ENCODE peak calls at places on chromosome 10, in eight cellular contexts. One of them, this sample, is unnamed.

GRCh38 chr10:20596911-20597310 is 300.2 kb downstream of the NEBL start:
- DNase-seq in RWPE2: no peak
- DNase-seq in tibial artery: no peak
- DNase-seq in adrenal gland: no peak
- DNase-seq in BJ: no peak
- DNase-seq in PC-9: no peak
- DNase-seq in BE2C: no peak
- DNase-seq in prostate gland: no peak
- DNase-seq in this sample: no peak

GRCh38 chr10:15245530-15245929 is 77.0 kb upstream of the NMT2 start:
- DNase-seq in BJ: no peak
- DNase-seq in RWPE2: no peak
- DNase-seq in prostate gland: no peak
- DNase-seq in tibial artery: no peak
- DNase-seq in PC-9: no peak
- DNase-seq in BE2C: peak; percentile 16
- DNase-seq in adrenal gland: no peak
- DNase-seq in this sample: no peak

GRCh38 chr10:128952856-128953255 is 514.2 kb upstream of the MGMT start:
- DNase-seq in BE2C: no peak
- DNase-seq in BJ: no peak
- DNase-seq in adrenal gland: no peak
- DNase-seq in RWPE2: no peak
- DNase-seq in prostate gland: no peak
- DNase-seq in tibial artery: no peak
- DNase-seq in PC-9: no peak
- DNase-seq in this sample: no peak

GRCh38 chr10:58239561-58240169 is 28.0 kb downstream of the IPMK start:
- DNase-seq in RWPE2: no peak
- DNase-seq in BJ: no peak
- DNase-seq in tibial artery: no peak
- DNase-seq in PC-9: no peak
- DNase-seq in adrenal gland: no peak
- DNase-seq in prostate gland: no peak
- DNase-seq in BE2C: no peak
- DNase-seq in this sample: no peak

GRCh38 chr10:85430991-85431390 is 935.6 kb downstream of the GRID1 start:
- DNase-seq in adrenal gland: no peak
- DNase-seq in BE2C: no peak
- DNase-seq in prostate gland: no peak
- DNase-seq in RWPE2: no peak
- DNase-seq in tibial artery: no peak
- DNase-seq in PC-9: no peak
- DNase-seq in BJ: no peak
- DNase-seq in this sample: no peak

GRCh38 chr10:82814635-82815034 is 939.6 kb downstream of the NRG3 start:
- DNase-seq in tibial artery: no peak
- DNase-seq in prostate gland: no peak
- DNase-seq in adrenal gland: no peak
- DNase-seq in BJ: no peak
- DNase-seq in RWPE2: no peak
- DNase-seq in BE2C: no peak
- DNase-seq in PC-9: no peak
- DNase-seq in this sample: no peak

GRCh38 chr10:104104926-104105325 is 17.0 kb upstream of the SFR1 start:
- DNase-seq in BE2C: no peak
- DNase-seq in BJ: no peak
- DNase-seq in adrenal gland: no peak
- DNase-seq in PC-9: no peak
- DNase-seq in prostate gland: no peak
- DNase-seq in tibial artery: no peak
- DNase-seq in RWPE2: no peak
- DNase-seq in this sample: no peak

GRCh38 chr10:129035052-129035805 is 431.8 kb upstream of the MGMT start:
- DNase-seq in BE2C: no peak
- DNase-seq in prostate gland: no peak
- DNase-seq in tibial artery: no peak
- DNase-seq in BJ: no peak
- DNase-seq in adrenal gland: no peak
- DNase-seq in RWPE2: no peak
- DNase-seq in PC-9: no peak
- DNase-seq in this sample: no peak

GRCh38 chr10:34613491-34613890 is 201.6 kb downstream of the PARD3 start:
- DNase-seq in prostate gland: no peak
- DNase-seq in adrenal gland: no peak
- DNase-seq in RWPE2: no peak
- DNase-seq in BE2C: no peak
- DNase-seq in PC-9: no peak
- DNase-seq in tibial artery: no peak
- DNase-seq in BJ: no peak
- DNase-seq in this sample: no peak

GRCh38 chr10:121880842-121881423 is 46.9 kb downstream of the ATE1 start:
- DNase-seq in BJ: no peak
- DNase-seq in prostate gland: no peak
- DNase-seq in adrenal gland: no peak
- DNase-seq in RWPE2: no peak
- DNase-seq in PC-9: no peak
- DNase-seq in tibial artery: no peak
- DNase-seq in BE2C: no peak
- DNase-seq in this sample: no peak

GRCh38 chr10:75049316-75050285 is 61.9 kb upstream of the SAMD8 start:
- DNase-seq in BE2C: no peak
- DNase-seq in tibial artery: no peak
- DNase-seq in BJ: no peak
- DNase-seq in prostate gland: no peak
- DNase-seq in PC-9: no peak
- DNase-seq in RWPE2: peak; percentile 29
- DNase-seq in adrenal gland: peak; percentile 54
- DNase-seq in this sample: peak; percentile 9

GRCh38 chr10:3119796-3120459 is 52.6 kb downstream of the PFKP start:
- DNase-seq in PC-9: no peak
- DNase-seq in BJ: no peak
- DNase-seq in BE2C: peak; percentile 41
- DNase-seq in RWPE2: no peak
- DNase-seq in tibial artery: no peak
- DNase-seq in adrenal gland: no peak
- DNase-seq in prostate gland: no peak
- DNase-seq in this sample: no peak

GRCh38 chr10:66350622-66351399 is 575.0 kb upstream of the LRRTM3 start:
- DNase-seq in prostate gland: no peak
- DNase-seq in adrenal gland: no peak
- DNase-seq in tibial artery: no peak
- DNase-seq in BE2C: no peak
- DNase-seq in RWPE2: no peak
- DNase-seq in PC-9: no peak
- DNase-seq in BJ: no peak
- DNase-seq in this sample: no peak

GRCh38 chr10:49512121-49512809 is 26.7 kb downstream of the ERCC6 start:
- DNase-seq in adrenal gland: peak; percentile 31
- DNase-seq in tibial artery: no peak
- DNase-seq in prostate gland: peak; percentile 54
- DNase-seq in RWPE2: no peak
- DNase-seq in BJ: no peak
- DNase-seq in PC-9: no peak
- DNase-seq in BE2C: peak; percentile 25
- DNase-seq in this sample: no peak

GRCh38 chr10:132932461-132933307 is 9.7 kb downstream of the CFAP46 start:
- DNase-seq in prostate gland: no peak
- DNase-seq in adrenal gland: no peak
- DNase-seq in BE2C: no peak
- DNase-seq in tibial artery: no peak
- DNase-seq in RWPE2: no peak
- DNase-seq in BJ: no peak
- DNase-seq in PC-9: no peak
- DNase-seq in this sample: no peak

GRCh38 chr10:80529604-80530003 is 8.1 kb upstream of the SH2D4B start:
- DNase-seq in prostate gland: no peak
- DNase-seq in RWPE2: no peak
- DNase-seq in BE2C: no peak
- DNase-seq in tibial artery: no peak
- DNase-seq in BJ: no peak
- DNase-seq in adrenal gland: peak; percentile 37
- DNase-seq in PC-9: no peak
- DNase-seq in this sample: no peak

GRCh38 chr10:32890444-32890843 is 67.6 kb downstream of the ITGB1 start:
- DNase-seq in tibial artery: no peak
- DNase-seq in BE2C: no peak
- DNase-seq in BJ: no peak
- DNase-seq in prostate gland: no peak
- DNase-seq in RWPE2: no peak
- DNase-seq in adrenal gland: no peak
- DNase-seq in PC-9: no peak
- DNase-seq in this sample: no peak

GRCh38 chr10:92699518-92700272 is 9.9 kb downstream of the HHEX start:
- DNase-seq in PC-9: no peak
- DNase-seq in BJ: no peak
- DNase-seq in prostate gland: no peak
- DNase-seq in tibial artery: peak; percentile 35
- DNase-seq in RWPE2: no peak
- DNase-seq in adrenal gland: peak; percentile 76
- DNase-seq in BE2C: peak; percentile 68
- DNase-seq in this sample: no peak

GRCh38 chr10:100656479-100656878 is 88.9 kb upstream of the PAX2 start:
- DNase-seq in RWPE2: no peak
- DNase-seq in PC-9: no peak
- DNase-seq in BJ: no peak
- DNase-seq in tibial artery: no peak
- DNase-seq in BE2C: peak; percentile 73
- DNase-seq in adrenal gland: peak; percentile 58
- DNase-seq in prostate gland: peak; percentile 24
- DNase-seq in this sample: no peak

GRCh38 chr10:131431541-131431940 is 120.0 kb upstream of the TCERG1L start:
- DNase-seq in RWPE2: no peak
- DNase-seq in tibial artery: no peak
- DNase-seq in BJ: no peak
- DNase-seq in BE2C: no peak
- DNase-seq in PC-9: no peak
- DNase-seq in prostate gland: no peak
- DNase-seq in adrenal gland: no peak
- DNase-seq in this sample: no peak

GRCh38 chr10:43427166-43427825 is 9.6 kb upstream of the ZNF487 start:
- DNase-seq in RWPE2: no peak
- DNase-seq in prostate gland: no peak
- DNase-seq in adrenal gland: no peak
- DNase-seq in PC-9: no peak
- DNase-seq in BJ: no peak
- DNase-seq in BE2C: no peak
- DNase-seq in tibial artery: no peak
- DNase-seq in this sample: no peak

GRCh38 chr10:15858895-15859294 is 1.4 kb downstream of the MINDY3 start:
- DNase-seq in adrenal gland: no peak
- DNase-seq in PC-9: no peak
- DNase-seq in prostate gland: no peak
- DNase-seq in RWPE2: no peak
- DNase-seq in BE2C: no peak
- DNase-seq in BJ: no peak
- DNase-seq in tibial artery: no peak
- DNase-seq in this sample: no peak

GRCh38 chr10:118742787-118743186 is 12.0 kb downstream of the CACUL1 start:
- DNase-seq in BJ: no peak
- DNase-seq in BE2C: no peak
- DNase-seq in tibial artery: no peak
- DNase-seq in adrenal gland: no peak
- DNase-seq in RWPE2: no peak
- DNase-seq in prostate gland: no peak
- DNase-seq in PC-9: no peak
- DNase-seq in this sample: no peak

GRCh38 chr10:125123363-125124113 is 36.8 kb downstream of the CTBP2 start:
- DNase-seq in BE2C: peak; percentile 50
- DNase-seq in tibial artery: peak; percentile 80
- DNase-seq in prostate gland: peak; percentile 85
- DNase-seq in RWPE2: peak; percentile 98
- DNase-seq in BJ: no peak
- DNase-seq in adrenal gland: peak; percentile 96
- DNase-seq in PC-9: peak; percentile 89
- DNase-seq in this sample: peak; percentile 89
- H3K36me3 ChIP-seq in BE2C: peaks cover 14% of the 10 kb centered on the region
- H3K36me3 ChIP-seq in tibial artery: peaks cover 7% of the 10 kb centered on the region
- H3K36me3 ChIP-seq in prostate gland: no peaks in the 10 kb centered on the region
- H3K36me3 ChIP-seq in RWPE2: peaks cover 60% of the 10 kb centered on the region
- H3K36me3 ChIP-seq in BJ: peaks cover 7% of the 10 kb centered on the region
- H3K36me3 ChIP-seq in adrenal gland: no peaks in the 10 kb centered on the region
- H3K36me3 ChIP-seq in PC-9: peaks cover 3% of the 10 kb centered on the region
- H3K36me3 ChIP-seq in this sample: no peaks in the 10 kb centered on the region

DNA sequence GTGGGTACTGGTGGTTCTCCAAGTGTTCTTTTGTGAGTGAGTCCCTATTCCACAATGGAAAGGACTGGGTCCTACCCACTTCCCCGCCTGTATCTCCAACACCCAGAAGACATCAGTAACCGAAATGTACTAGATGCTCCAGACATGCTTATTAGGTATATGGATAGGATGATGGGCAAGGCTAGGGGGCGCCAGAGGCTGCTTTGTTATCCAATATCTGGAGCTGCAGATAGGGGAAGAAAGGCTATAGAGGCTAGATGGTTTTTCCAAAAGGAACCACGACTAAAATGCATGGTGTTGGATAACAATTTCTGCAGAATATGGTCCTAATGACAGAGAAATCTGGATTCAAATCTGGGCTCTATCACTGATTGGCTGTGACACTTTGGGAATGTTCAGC is 56.2 kb upstream of the TM9SF3 start:
- DNase-seq in adrenal gland: peak; percentile 73
- DNase-seq in BJ: no peak
- DNase-seq in PC-9: no peak
- DNase-seq in RWPE2: no peak
- DNase-seq in tibial artery: peak; percentile 79
- DNase-seq in BE2C: peak; percentile 58
- DNase-seq in prostate gland: peak; percentile 35
- DNase-seq in this sample: no peak
- TF ChIP-seq CTCF in adrenal gland: peak; percentile 49
- TF ChIP-seq CTCF in BJ: peak; percentile 40
- TF ChIP-seq CTCF in PC-9: peak; percentile 47
- TF ChIP-seq CTCF in RWPE2: no peak
- TF ChIP-seq CTCF in tibial artery: peak; percentile 27
- TF ChIP-seq CTCF in BE2C: peak; percentile 63
- TF ChIP-seq CTCF in prostate gland: peak; percentile 48
- TF ChIP-seq CTCF in this sample: peak; percentile 19

GRCh38 chr10:123102673-123103072 is 33.1 kb upstream of the HMX3 start:
- DNase-seq in RWPE2: no peak
- DNase-seq in PC-9: no peak
- DNase-seq in tibial artery: no peak
- DNase-seq in BJ: no peak
- DNase-seq in BE2C: no peak
- DNase-seq in adrenal gland: no peak
- DNase-seq in prostate gland: no peak
- DNase-seq in this sample: no peak
- H3K36me3 ChIP-seq in RWPE2: no peaks in the 10 kb centered on the region
- H3K36me3 ChIP-seq in PC-9: no peaks in the 10 kb centered on the region
- H3K36me3 ChIP-seq in tibial artery: no peaks in the 10 kb centered on the region
- H3K36me3 ChIP-seq in BJ: no peaks in the 10 kb centered on the region
- H3K36me3 ChIP-seq in BE2C: no peaks in the 10 kb centered on the region
- H3K36me3 ChIP-seq in adrenal gland: no peaks in the 10 kb centered on the region
- H3K36me3 ChIP-seq in prostate gland: no peaks in the 10 kb centered on the region
- H3K36me3 ChIP-seq in this sample: no peaks in the 10 kb centered on the region

DNA sequence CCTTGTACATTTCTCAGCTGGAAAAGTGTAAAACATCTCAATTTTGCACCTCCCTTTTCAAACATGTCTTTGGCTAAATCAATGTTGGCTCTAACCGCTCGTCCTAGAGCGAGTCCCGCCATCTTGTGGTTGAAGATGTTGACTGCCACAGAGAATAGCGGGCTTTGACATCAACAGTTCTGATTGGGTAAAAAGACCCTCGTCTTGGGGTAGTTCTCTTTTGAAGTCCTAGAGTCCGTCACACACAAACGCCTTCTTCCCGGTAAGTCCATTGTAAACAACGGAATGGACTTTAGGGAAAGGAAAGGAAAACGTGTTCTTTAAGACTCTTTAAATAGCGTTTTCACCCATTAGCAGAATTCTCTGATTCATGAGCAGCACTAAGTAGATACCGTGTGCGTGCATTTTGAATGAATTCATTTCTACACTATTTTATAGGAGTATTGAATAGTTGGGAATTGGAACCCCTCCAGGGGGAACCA is 454 bp upstream of the RPP30 start:
- DNase-seq in BJ: no peak
- DNase-seq in prostate gland: no peak
- DNase-seq in tibial artery: no peak
- DNase-seq in adrenal gland: peak; percentile 28
- DNase-seq in PC-9: peak; percentile 53
- DNase-seq in RWPE2: no peak
- DNase-seq in BE2C: peak; percentile 71
- DNase-seq in this sample: peak; percentile 31
- TF ChIP-seq CTCF in BJ: peak; percentile 62
- TF ChIP-seq CTCF in prostate gland: peak; percentile 34
- TF ChIP-seq CTCF in tibial artery: peak; percentile 31
- TF ChIP-seq CTCF in adrenal gland: no peak
- TF ChIP-seq CTCF in PC-9: peak; percentile 57
- TF ChIP-seq CTCF in RWPE2: peak; percentile 37
- TF ChIP-seq CTCF in BE2C: peak; percentile 78
- TF ChIP-seq CTCF in this sample: peak; percentile 14

This sample was measured in gastrocnemius medialis.